ENCODE peak calls at places on chromosomes 13 and 19, in ten cellular contexts. Q, S, U, V, W, J, M, A, G and T are unnamed samples.

GRCh38 chr19:58170860-58171259 is 12.0 kb upstream of the ZNF274 start:
- DNase-seq in Q (no peak), S (no peak), U (no peak), V (peak), W (peak), J (peak), M (no peak), A (no peak), G (no peak), T (no peak)

GRCh38 chr19:51478381-51479285 is at the start of gene CEACAM18:
- DNase-seq in Q (no peak), S (no peak), U (no peak), V (no peak), W (no peak), J (no peak), M (no peak), A (no peak), G (no peak), T (no peak)

GRCh38 chr19:34172661-34173144 is 399 bp downstream of the LSM14A start:
- DNase-seq in Q (peak), S (peak), U (no peak), V (no peak), W (peak), J (no peak), M (no peak), A (no peak), G (no peak), T (no peak)

GRCh38 chr13:44300895-44301638 is 72.6 kb upstream of the SERP2 start:
- DNase-seq in Q (peak), S (no peak), U (no peak), V (peak), W (no peak), J (peak), M (peak), A (no peak), G (no peak), T (no peak)

GRCh38 chr13:55234311-55234710 is 1906.4 kb upstream of the PRR20A start:
- DNase-seq in Q (no peak), S (no peak), U (no peak), V (no peak), W (no peak), J (no peak), M (no peak), A (no peak), G (no peak), T (no peak)

GRCh38 chr19:6769006-6769637 is 1.9 kb upstream of the SH2D3A start:
- DNase-seq in Q (no peak), S (peak), U (no peak), V (peak), W (peak), J (peak), M (no peak), A (no peak), G (peak), T (no peak)

GRCh38 chr13:82216165-82216564 is 1666.1 kb downstream of the SLITRK1 start:
- DNase-seq in Q (no peak), S (no peak), U (no peak), V (no peak), W (no peak), J (no peak), M (no peak), A (no peak), G (no peak), T (no peak)

GRCh38 chr13:51192348-51192747 is 29.9 kb upstream of the FAM124A start:
- DNase-seq in Q (no peak), S (no peak), U (no peak), V (peak), W (no peak), J (no peak), M (no peak), A (no peak), G (no peak), T (no peak)

GRCh38 chr19:1243768-1244692 is 2.5 kb downstream of the ATP5F1D start:
- DNase-seq in Q (peak), S (peak), U (peak), V (peak), W (peak), J (peak), M (peak), A (peak), G (peak), T (peak)

GRCh38 chr13:73722120-73722519 is 412.1 kb downstream of the KLF12 start:
- DNase-seq in Q (no peak), S (peak), U (no peak), V (peak), W (peak), J (peak), M (peak), A (no peak), G (no peak), T (no peak)

GRCh38 chr13:106101201-106101600 is 434.3 kb downstream of the EFNB2 start:
- DNase-seq in Q (no peak), S (no peak), U (no peak), V (no peak), W (no peak), J (no peak), M (no peak), A (no peak), G (no peak), T (no peak)

GRCh38 chr19:34985249-34986022 is 14.7 kb upstream of the GRAMD1A start:
- DNase-seq in Q (peak), S (peak), U (no peak), V (peak), W (peak), J (peak), M (no peak), A (peak), G (peak), T (no peak)

GRCh38 chr13:108785844-108786243 is 156.4 kb downstream of the MYO16 start:
- DNase-seq in Q (no peak), S (no peak), U (no peak), V (no peak), W (no peak), J (no peak), M (no peak), A (no peak), G (no peak), T (no peak)

GRCh38 chr13:72839831-72840426 is 58.0 kb downstream of the PIBF1 start:
- DNase-seq in Q (no peak), S (peak), U (no peak), V (peak), W (peak), J (peak), M (peak), A (no peak), G (peak), T (no peak)

GRCh38 chr13:102658678-102659077 is 36.2 kb downstream of the METTL21C start:
- DNase-seq in Q (no peak), S (no peak), U (no peak), V (peak), W (no peak), J (no peak), M (no peak), A (no peak), G (no peak), T (no peak)

GRCh38 chr19:8240274-8241229 is 31.4 kb downstream of the CERS4 start:
- DNase-seq in Q (peak), S (peak), U (peak), V (peak), W (peak), J (peak), M (peak), A (peak), G (peak), T (peak)

GRCh38 chr13:95624020-95624419 is 20.5 kb downstream of the DZIP1 start:
- DNase-seq in Q (no peak), S (peak), U (no peak), V (peak), W (no peak), J (peak), M (peak), A (no peak), G (peak), T (no peak)

GRCh38 chr13:94707400-94708021 is 4.8 kb downstream of the SOX21 start:
- DNase-seq in Q (no peak), S (no peak), U (no peak), V (no peak), W (peak), J (no peak), M (peak), A (no peak), G (peak), T (no peak)

GRCh38 chr19:12708641-12709040 is 12.2 kb upstream of the FBXW9 start:
- DNase-seq in Q (no peak), S (no peak), U (no peak), V (no peak), W (no peak), J (no peak), M (no peak), A (no peak), G (no peak), T (no peak)

GRCh38 chr13:41007359-41008118 is 11.6 kb downstream of the ELF1 start:
- DNase-seq in Q (no peak), S (peak), U (no peak), V (no peak), W (no peak), J (peak), M (no peak), A (no peak), G (no peak), T (no peak)

GRCh38 chr13:101397742-101398141 is 18.6 kb downstream of the NALCN start:
- DNase-seq in Q (no peak), S (no peak), U (no peak), V (no peak), W (peak), J (peak), M (no peak), A (no peak), G (no peak), T (no peak)

GRCh38 chr19:43984687-43985000 is 656 bp downstream of the ZNF155 start:
- DNase-seq in Q (peak), S (no peak), U (no peak), V (no peak), W (peak), J (no peak), M (no peak), A (no peak), G (peak), T (no peak)

GRCh38 chr13:80244574-80244973 is 96.4 kb downstream of the SPRY2 start:
- DNase-seq in Q (no peak), S (no peak), U (no peak), V (no peak), W (no peak), J (no peak), M (no peak), A (no peak), G (no peak), T (no peak)

GRCh38 chr13:84192125-84192524 is 309.9 kb upstream of the SLITRK1 start:
- DNase-seq in Q (no peak), S (no peak), U (peak), V (peak), W (no peak), J (peak), M (no peak), A (no peak), G (no peak), T (no peak)

GRCh38 chr19:16896913-16897571 is 8.2 kb downstream of the F2RL3 start:
- DNase-seq in Q (peak), S (peak), U (peak), V (peak), W (peak), J (peak), M (peak), A (peak), G (peak), T (peak)

GRCh38 chr13:23681253-23681652 is 111.0 kb downstream of the TNFRSF19 start:
- DNase-seq in Q (no peak), S (no peak), U (no peak), V (peak), W (no peak), J (peak), M (no peak), A (no peak), G (no peak), T (no peak)

DNA sequence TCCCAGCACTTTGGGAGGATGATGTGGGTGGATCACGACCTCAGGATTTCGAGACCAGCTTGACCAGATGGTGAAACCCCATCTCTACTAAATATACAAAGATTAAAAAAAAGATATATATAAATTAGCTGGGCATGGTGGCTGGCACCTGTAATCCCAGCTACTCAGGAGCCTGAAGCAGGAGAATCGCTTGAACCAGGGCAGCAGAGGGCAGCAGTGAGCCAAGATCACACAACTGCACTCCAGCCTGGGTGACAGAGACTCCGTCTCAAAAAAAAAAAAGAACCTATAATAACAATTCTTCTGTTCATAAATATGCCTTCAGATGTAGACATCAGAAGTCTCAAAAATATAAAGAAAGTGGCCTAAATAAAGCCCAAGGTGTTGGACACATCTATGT is 7.6 kb downstream of the ZNF737 start:
- DNase-seq in Q (peak), S (no peak), U (no peak), V (no peak), W (no peak), J (no peak), M (no peak), A (no peak), G (peak), T (no peak)
- TF ChIP-seq CTCF in Q (peak), S (peak), U (no peak), V (no peak), W (no peak), J (no peak), M (no peak), A (peak), G (peak), T (no peak)

GRCh38 chr19:3979289-3979673 is 6.0 kb downstream of the EEF2 start:
- DNase-seq in Q (peak), S (no peak), U (no peak), V (no peak), W (peak), J (no peak), M (no peak), A (no peak), G (no peak), T (no peak)

GRCh38 chr19:3976495-3977241 is 5.8 kb upstream of the DAPK3 start:
- DNase-seq in Q (peak), S (no peak), U (no peak), V (peak), W (peak), J (peak), M (no peak), A (peak), G (peak), T (no peak)

GRCh38 chr19:3978145-3978544 is 7.1 kb downstream of the EEF2 start:
- DNase-seq in Q (no peak), S (no peak), U (no peak), V (no peak), W (peak), J (no peak), M (no peak), A (no peak), G (peak), T (no peak)

GRCh38 chr19:3975637-3976087 is 4.8 kb upstream of the DAPK3 start:
- DNase-seq in Q (no peak), S (no peak), U (no peak), V (no peak), W (peak), J (no peak), M (no peak), A (no peak), G (peak), T (no peak)

DNA sequence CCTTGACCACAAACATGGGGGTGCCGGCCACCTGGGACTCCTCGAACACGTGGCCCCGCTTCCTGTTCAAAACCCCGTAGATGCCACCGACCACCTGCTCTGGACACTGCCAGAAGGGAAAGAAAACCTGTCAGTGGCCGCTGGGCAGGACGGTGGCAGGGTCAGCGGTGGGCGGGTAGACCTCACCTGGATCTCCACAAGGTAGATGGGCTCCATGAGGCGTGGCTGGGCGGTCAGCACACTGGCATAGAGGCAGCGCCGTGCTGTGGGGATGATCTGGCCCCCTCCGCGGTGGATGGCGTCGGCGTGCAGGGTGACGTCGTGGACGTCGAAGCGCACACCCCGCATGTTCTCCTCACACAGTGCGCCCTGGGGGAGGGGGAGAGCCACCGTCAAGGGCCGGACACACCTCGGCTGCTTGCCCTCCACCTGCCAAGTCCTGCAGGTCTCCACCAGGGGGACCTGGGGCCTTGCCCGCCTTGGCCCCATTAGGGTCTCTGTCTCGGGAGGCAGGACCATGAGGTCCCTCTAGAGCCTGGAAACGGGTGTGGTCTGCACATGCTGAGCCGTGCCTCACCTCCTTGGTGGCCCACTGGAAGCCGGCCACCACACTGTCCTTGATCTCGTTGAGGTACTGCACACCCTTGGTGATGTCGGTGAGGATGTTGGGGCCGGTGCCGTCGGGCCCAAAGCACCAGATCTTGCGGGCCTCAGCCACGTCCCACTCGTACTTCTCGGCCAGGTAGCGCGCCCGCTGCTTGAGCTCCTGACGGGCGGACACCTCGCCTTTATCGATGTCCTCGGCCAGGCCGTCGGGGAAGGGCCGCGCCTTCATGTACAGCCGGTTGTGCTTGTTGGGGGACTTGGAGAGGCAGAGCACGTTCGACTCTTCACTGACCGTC is 6.6 kb upstream of the DAPK3 start:
- DNase-seq in Q (peak), S (no peak), U (no peak), V (no peak), W (peak), J (no peak), M (no peak), A (peak), G (peak), T (no peak)
- TF ChIP-seq CTCF in Q (no peak), S (no peak), U (no peak), V (no peak), W (peak), J (no peak), M (no peak), A (no peak), G (peak), T (no peak)

GRCh38 chr13:33109801-33110200 is 93.6 kb downstream of the KL start:
- DNase-seq in Q (no peak), S (peak), U (no peak), V (no peak), W (no peak), J (no peak), M (peak), A (no peak), G (peak), T (no peak)
- TF ChIP-seq CTCF in Q (no peak), S (peak), U (peak), V (peak), W (peak), J (peak), M (peak), A (no peak), G (peak), T (no peak)

GRCh38 chr13:97948041-97948440 is 5.4 kb upstream of the IPO5 start:
- DNase-seq in Q (no peak), S (no peak), U (no peak), V (no peak), W (no peak), J (no peak), M (no peak), A (no peak), G (no peak), T (no peak)

GRCh38 chr13:97946951-97947588 is 6.4 kb upstream of the IPO5 start:
- DNase-seq in Q (no peak), S (no peak), U (peak), V (peak), W (peak), J (peak), M (no peak), A (no peak), G (no peak), T (no peak)

GRCh38 chr13:97944396-97945029 is 9.0 kb upstream of the IPO5 start:
- DNase-seq in Q (no peak), S (no peak), U (no peak), V (peak), W (peak), J (no peak), M (no peak), A (no peak), G (no peak), T (no peak)

GRCh38 chr13:97945342-97945741 is 8.1 kb upstream of the IPO5 start:
- DNase-seq in Q (no peak), S (no peak), U (no peak), V (no peak), W (no peak), J (peak), M (no peak), A (no peak), G (no peak), T (no peak)

GRCh38 chr13:97945792-97946419 is 7.6 kb upstream of the IPO5 start:
- DNase-seq in Q (no peak), S (no peak), U (no peak), V (no peak), W (no peak), J (peak), M (no peak), A (no peak), G (no peak), T (no peak)
- TF ChIP-seq CTCF in Q (no peak), S (no peak), U (no peak), V (no peak), W (no peak), J (peak), M (no peak), A (no peak), G (peak), T (no peak)

DNA sequence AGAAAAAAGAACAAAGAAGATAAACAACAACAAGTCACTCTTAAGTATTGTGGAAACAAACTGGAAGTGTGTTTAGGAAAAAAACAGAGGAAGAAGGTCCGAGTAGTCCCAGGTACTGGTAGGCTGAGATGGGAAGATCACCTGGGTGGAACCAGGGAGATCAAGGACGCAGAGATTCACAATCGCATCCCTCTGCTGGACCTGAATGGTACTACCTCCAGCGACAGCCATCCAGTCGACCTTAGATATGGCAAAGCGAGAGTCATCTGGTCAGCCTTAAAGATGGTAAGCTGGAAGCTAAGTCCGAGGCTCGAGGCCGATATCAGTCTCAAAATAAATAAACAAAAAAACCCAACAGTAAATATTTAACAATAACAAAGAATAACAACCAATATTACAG is 44.9 kb upstream of the ZNF91 start:
- DNase-seq in Q (no peak), S (peak), U (no peak), V (no peak), W (no peak), J (no peak), M (no peak), A (no peak), G (peak), T (no peak)
- TF ChIP-seq CTCF in Q (no peak), S (no peak), U (no peak), V (no peak), W (no peak), J (no peak), M (no peak), A (no peak), G (no peak), T (no peak)

DNA sequence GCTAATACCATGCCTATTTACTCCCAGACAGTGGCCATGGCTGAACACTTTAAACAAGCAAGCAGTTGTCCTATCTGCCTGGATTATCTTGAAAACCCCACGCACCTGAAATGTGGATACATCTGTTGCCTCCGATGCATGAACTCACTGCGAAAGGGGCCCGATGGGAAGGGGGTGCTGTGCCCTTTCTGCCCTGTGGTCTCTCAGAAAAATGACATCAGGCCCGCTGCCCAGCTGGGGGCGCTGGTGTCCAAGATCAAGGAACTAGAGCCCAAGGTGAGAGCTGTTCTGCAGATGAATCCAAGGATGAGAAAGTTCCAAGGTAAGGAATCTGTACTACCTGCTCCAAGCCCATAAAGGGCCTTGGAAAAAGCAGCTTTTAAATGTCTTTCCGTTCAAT is 8.6 kb downstream of the RFPL4AL1 start:
- DNase-seq in Q (no peak), S (peak), U (no peak), V (no peak), W (no peak), J (no peak), M (no peak), A (no peak), G (peak), T (no peak)
- TF ChIP-seq CTCF in Q (no peak), S (peak), U (no peak), V (no peak), W (no peak), J (no peak), M (no peak), A (no peak), G (no peak), T (no peak)

GRCh38 chr19:18097217-18097992 is at the start of gene MAST3:
- DNase-seq in Q (peak), S (peak), U (peak), V (peak), W (peak), J (peak), M (peak), A (peak), G (peak), T (peak)
- TF ChIP-seq CTCF in Q (no peak), S (no peak), U (no peak), V (no peak), W (no peak), J (no peak), M (no peak), A (no peak), G (no peak), T (no peak)

GRCh38 chr13:31801088-31801487 is 61.8 kb downstream of the RXFP2 start:
- DNase-seq in Q (no peak), S (no peak), U (no peak), V (no peak), W (no peak), J (no peak), M (no peak), A (no peak), G (no peak), T (no peak)
- TF ChIP-seq CTCF in Q (no peak), S (no peak), U (no peak), V (no peak), W (no peak), J (no peak), M (no peak), A (no peak), G (no peak), T (no peak)

GRCh38 chr13:114284680-114285079 is 3.3 kb downstream of the UPF3A start:
- DNase-seq in Q (no peak), S (no peak), U (no peak), V (no peak), W (no peak), J (no peak), M (no peak), A (no peak), G (no peak), T (no peak)
- TF ChIP-seq CTCF in Q (no peak), S (no peak), U (no peak), V (no peak), W (no peak), J (no peak), M (no peak), A (no peak), G (no peak), T (no peak)